ENCODE peak calls at places on chromosome 21, in seven cellular contexts. E, J, K, Q, G, L and O are unnamed samples.

GRCh38 chr21:46066843-46067331 is 31.0 kb upstream of the COL6A2 start:
- DNase-seq in E (no peak), J (no peak), K (no peak), Q (peak), G (peak), L (no peak), O (no peak)

GRCh38 chr21:32916522-32917099 is 109.1 kb upstream of the OLIG2 start:
- DNase-seq in E (no peak), J (no peak), K (no peak), Q (no peak), G (no peak), L (no peak), O (peak)

GRCh38 chr21:43195131-43196021 is 26.6 kb downstream of the CRYAA start:
- DNase-seq in E (no peak), J (no peak), K (peak), Q (no peak), G (peak), L (no peak), O (no peak)

GRCh38 chr21:15848632-15849031 is 118.8 kb downstream of the USP25 start:
- DNase-seq in E (peak), J (peak), K (no peak), Q (peak), G (no peak), L (no peak), O (no peak)

GRCh38 chr21:39454949-39455668 is 3.3 kb downstream of the SH3BGR start:
- DNase-seq in E (no peak), J (no peak), K (no peak), Q (no peak), G (no peak), L (no peak), O (no peak)

GRCh38 chr21:17003221-17003620 is 509.6 kb upstream of the CXADR start:
- DNase-seq in E (no peak), J (no peak), K (no peak), Q (peak), G (no peak), L (no peak), O (no peak)

GRCh38 chr21:15966216-15966615 is 236.4 kb downstream of the USP25 start:
- DNase-seq in E (no peak), J (no peak), K (no peak), Q (no peak), G (no peak), L (no peak), O (no peak)

GRCh38 chr21:17925000-17925610 is 105.9 kb upstream of the C21orf91 start:
- DNase-seq in E (peak), J (peak), K (peak), Q (peak), G (peak), L (no peak), O (peak)

GRCh38 chr21:38267991-38268858 is 11.4 kb downstream of the KCNJ15 start:
- DNase-seq in E (no peak), J (no peak), K (peak), Q (no peak), G (no peak), L (no peak), O (no peak)

GRCh38 chr21:31310750-31311149 is 33.3 kb downstream of the TIAM1 start:
- DNase-seq in E (no peak), J (peak), K (no peak), Q (no peak), G (no peak), L (no peak), O (no peak)

GRCh38 chr21:25568230-25568629 is 39.1 kb downstream of the MRPL39 start:
- DNase-seq in E (no peak), J (no peak), K (no peak), Q (peak), G (no peak), L (no peak), O (no peak)

GRCh38 chr21:38688068-38688467 is 117.7 kb upstream of the ETS2 start:
- DNase-seq in E (no peak), J (no peak), K (no peak), Q (no peak), G (no peak), L (no peak), O (no peak)

GRCh38 chr21:15826147-15826780 is 96.5 kb downstream of the USP25 start:
- DNase-seq in E (peak), J (peak), K (no peak), Q (peak), G (peak), L (no peak), O (peak)

GRCh38 chr21:38486221-38486620 is 12.1 kb downstream of the ERG start:
- DNase-seq in E (no peak), J (no peak), K (no peak), Q (peak), G (no peak), L (no peak), O (no peak)

GRCh38 chr21:39904457-39904856 is 37.2 kb downstream of the PCP4 start:
- DNase-seq in E (no peak), J (no peak), K (no peak), Q (no peak), G (no peak), L (no peak), O (no peak)

GRCh38 chr21:33020558-33021100 is 5.1 kb upstream of the OLIG2 start:
- DNase-seq in E (no peak), J (no peak), K (peak), Q (no peak), G (no peak), L (no peak), O (no peak)

GRCh38 chr21:39082656-39083376 is 100.4 kb downstream of the PSMG1 start:
- DNase-seq in E (no peak), J (no peak), K (no peak), Q (no peak), G (peak), L (no peak), O (no peak)

GRCh38 chr21:9750341-9751086 is 770.9 kb upstream of the TPTE start:
- DNase-seq in E (no peak), J (no peak), K (no peak), Q (no peak), G (no peak), L (no peak), O (no peak)

GRCh38 chr21:39366563-39366962 is 17.7 kb upstream of the HMGN1 start:
- DNase-seq in E (no peak), J (no peak), K (no peak), Q (no peak), G (no peak), L (no peak), O (no peak)

GRCh38 chr21:31576428-31576827 is 83.1 kb upstream of the SOD1 start:
- DNase-seq in E (no peak), J (no peak), K (no peak), Q (no peak), G (no peak), L (no peak), O (no peak)

GRCh38 chr21:31837613-31838390 is 35.0 kb upstream of the HUNK start:
- DNase-seq in E (no peak), J (no peak), K (no peak), Q (no peak), G (no peak), L (no peak), O (no peak)

GRCh38 chr21:16071082-16071481 is 341.3 kb downstream of the USP25 start:
- DNase-seq in E (no peak), J (no peak), K (no peak), Q (peak), G (no peak), L (no peak), O (no peak)

GRCh38 chr21:38600106-38600505 is 101.8 kb upstream of the ERG start:
- DNase-seq in E (no peak), J (no peak), K (no peak), Q (no peak), G (no peak), L (no peak), O (no peak)

GRCh38 chr21:46350571-46350970 is 26.6 kb downstream of the PCNT start:
- DNase-seq in E (no peak), J (no peak), K (no peak), Q (no peak), G (no peak), L (no peak), O (no peak)

GRCh38 chr21:16426936-16427335 is 697.2 kb downstream of the USP25 start:
- DNase-seq in E (no peak), J (no peak), K (no peak), Q (peak), G (no peak), L (no peak), O (no peak)

DNA sequence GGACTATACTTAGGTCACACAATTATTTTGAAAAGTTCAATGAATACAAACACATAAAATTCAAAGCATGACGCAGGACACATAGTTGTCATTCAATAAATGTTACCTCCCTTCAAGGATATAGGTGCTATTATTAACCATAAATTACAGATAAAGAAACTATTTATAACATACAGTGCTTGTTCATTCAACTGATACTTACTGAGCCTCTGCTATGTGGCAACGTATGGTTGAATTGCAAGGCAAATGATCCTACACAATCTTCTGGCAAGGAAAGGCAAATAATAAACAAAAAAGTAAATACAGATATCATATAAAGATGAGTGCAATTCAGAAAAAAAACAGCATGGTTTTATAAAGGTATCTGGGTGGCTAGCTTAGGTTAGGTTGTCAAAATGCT is 614.7 kb downstream of the LTN1 start:
- DNase-seq in E (no peak), J (no peak), K (no peak), Q (no peak), G (no peak), L (no peak), O (no peak)
- TF ChIP-seq CTCF in E (no peak), J (no peak), K (no peak), Q (no peak), G (no peak), L (no peak), O (no peak)

DNA sequence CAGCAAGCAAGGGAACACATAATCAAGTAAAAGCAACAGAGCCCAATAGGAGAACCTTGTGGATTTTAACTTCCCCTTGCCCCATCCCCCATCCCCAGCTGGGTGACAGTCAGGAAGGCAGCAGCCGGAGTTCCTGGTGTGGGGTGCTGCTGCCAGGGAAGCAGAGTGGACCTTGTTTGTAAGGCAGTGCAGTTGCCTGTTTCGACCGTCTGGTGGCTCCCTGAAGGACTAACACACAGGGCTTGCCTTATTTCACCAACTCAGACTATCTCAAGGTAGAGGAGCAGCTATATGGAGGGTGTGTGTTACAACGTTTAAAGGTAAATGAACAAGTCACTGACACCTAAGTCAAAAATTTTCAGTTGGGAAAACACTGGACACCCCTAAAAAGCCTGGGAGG is 6.6 kb downstream of the KRTAP10-8 start:
- DNase-seq in E (no peak), J (no peak), K (no peak), Q (no peak), G (peak), L (no peak), O (no peak)
- TF ChIP-seq CTCF in E (no peak), J (no peak), K (peak), Q (peak), G (peak), L (peak), O (no peak)

DNA sequence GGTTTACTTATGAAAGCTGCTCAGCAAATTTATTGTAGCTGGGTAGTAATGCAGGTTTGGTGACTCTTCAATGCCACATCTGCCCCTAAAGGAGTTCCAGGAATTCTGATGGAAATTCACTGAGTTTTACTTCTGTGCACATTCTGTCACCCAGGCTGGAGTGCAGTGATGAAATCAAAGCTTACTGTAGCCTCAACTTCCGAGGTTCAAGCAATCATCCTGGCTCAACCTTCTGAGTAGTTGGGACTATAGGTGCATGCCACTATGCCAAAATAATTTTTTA is 150.6 kb upstream of the RUNX1 start:
- DNase-seq in E (no peak), J (peak), K (no peak), Q (no peak), G (no peak), L (no peak), O (no peak)
- TF ChIP-seq CTCF in E (no peak), J (no peak), K (no peak), Q (no peak), G (no peak), L (no peak), O (no peak)

DNA sequence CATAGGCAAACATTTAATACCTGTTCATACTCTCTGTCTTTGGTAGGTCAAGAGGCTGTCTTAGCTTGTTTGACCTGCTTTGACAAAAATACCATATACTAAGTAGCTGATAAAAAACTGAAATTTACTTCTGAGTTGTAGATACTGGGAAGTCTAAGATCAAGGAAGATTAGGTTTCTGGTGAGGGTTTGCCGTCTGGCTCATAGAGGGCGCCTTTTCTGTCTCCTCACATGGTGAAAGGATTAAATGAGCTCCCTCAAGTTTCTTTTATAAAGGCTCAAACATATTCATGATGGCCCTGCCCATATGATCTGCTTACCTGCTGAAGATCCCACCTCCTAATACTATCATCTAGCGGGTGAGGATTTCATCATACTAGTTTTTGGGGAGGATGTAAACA is 1076.1 kb upstream of the NCAM2 start:
- DNase-seq in E (no peak), J (no peak), K (no peak), Q (no peak), G (peak), L (no peak), O (no peak)
- TF ChIP-seq CTCF in E (no peak), J (no peak), K (no peak), Q (no peak), G (peak), L (peak), O (no peak)

DNA sequence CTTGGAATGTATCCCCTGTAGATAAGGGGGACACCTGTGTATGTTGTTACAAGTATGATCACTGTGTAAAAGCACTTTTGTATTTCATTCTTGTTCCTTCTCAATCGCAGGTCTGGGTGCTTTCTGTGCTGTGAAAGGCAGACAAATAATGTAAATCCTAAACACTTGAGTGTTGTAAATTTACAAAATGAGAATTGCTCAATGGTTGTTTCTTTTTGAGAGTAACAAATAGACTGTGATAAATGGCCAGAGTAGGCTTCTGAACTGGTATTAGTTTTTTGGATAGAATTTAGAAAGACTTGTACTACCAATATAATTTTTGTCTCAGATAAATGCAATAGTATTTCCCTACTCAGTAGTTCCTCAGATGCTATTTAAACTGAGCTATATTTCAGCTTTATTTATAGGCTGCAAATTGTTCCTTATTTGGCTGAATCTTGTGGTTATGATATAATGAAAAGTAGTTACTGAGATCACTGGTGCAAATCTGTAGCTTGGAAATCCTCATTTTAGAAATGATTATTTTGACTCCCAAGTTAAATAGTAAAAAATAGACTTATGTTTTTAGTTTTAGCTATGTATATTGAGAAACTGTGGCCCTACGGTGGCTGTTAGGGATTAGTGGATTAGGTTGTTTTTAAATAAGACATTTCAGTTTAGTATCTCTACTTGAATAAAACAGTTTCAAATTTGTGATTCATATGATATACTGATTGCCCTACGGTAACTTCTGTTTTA is 9.2 kb downstream of the BACH1 start:
- DNase-seq in E (no peak), J (no peak), K (no peak), Q (no peak), G (no peak), L (no peak), O (no peak)
- TF ChIP-seq CTCF in E (no peak), J (no peak), K (no peak), Q (no peak), G (no peak), L (no peak), O (no peak)

GRCh38 chr21:36926989-36927695 is 39.3 kb downstream of the HLCS start:
- DNase-seq in E (no peak), J (no peak), K (no peak), Q (no peak), G (no peak), L (no peak), O (no peak)

GRCh38 chr21:36927718-36928117 is 38.8 kb downstream of the HLCS start:
- DNase-seq in E (peak), J (peak), K (peak), Q (peak), G (peak), L (peak), O (peak)

GRCh38 chr21:36932417-36932816 is 34.1 kb downstream of the HLCS start:
- DNase-seq in E (no peak), J (no peak), K (no peak), Q (no peak), G (no peak), L (no peak), O (no peak)

GRCh38 chr21:36928960-36929359 is 37.5 kb downstream of the HLCS start:
- DNase-seq in E (no peak), J (no peak), K (peak), Q (no peak), G (no peak), L (no peak), O (no peak)

GRCh38 chr21:36929622-36930021 is 36.8 kb downstream of the HLCS start:
- DNase-seq in E (no peak), J (no peak), K (peak), Q (no peak), G (no peak), L (no peak), O (no peak)
- TF ChIP-seq CTCF in E (peak), J (no peak), K (peak), Q (peak), G (peak), L (peak), O (no peak)

GRCh38 chr21:26732442-26733221 is 112.6 kb downstream of the ADAMTS1 start:
- DNase-seq in E (no peak), J (no peak), K (no peak), Q (peak), G (peak), L (peak), O (peak)
- TF ChIP-seq CTCF in E (no peak), J (peak), K (peak), Q (peak), G (peak), L (peak), O (peak)

DNA sequence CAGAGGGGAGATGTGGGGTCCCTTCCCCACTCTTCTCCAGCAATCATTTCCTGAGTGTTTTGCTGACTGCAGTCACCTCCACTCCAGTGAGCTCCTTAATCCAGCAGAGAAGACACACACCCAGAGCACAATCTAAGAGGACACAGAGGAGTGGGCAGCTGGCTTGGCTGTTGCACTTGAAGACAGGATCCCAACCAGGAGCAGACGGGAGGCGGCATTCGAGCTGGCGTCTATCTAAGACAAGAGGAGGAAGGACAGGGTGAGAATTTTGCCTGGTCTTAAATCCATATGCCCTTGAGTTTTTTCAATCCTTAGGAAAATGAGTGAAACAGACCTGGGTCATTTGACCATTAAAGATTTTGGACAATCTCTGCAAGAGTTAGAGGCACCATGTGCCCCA is 56.1 kb upstream of the SIM2 start:
- DNase-seq in E (no peak), J (no peak), K (no peak), Q (no peak), G (no peak), L (no peak), O (no peak)
- TF ChIP-seq CTCF in E (no peak), J (no peak), K (no peak), Q (no peak), G (no peak), L (no peak), O (no peak)

DNA sequence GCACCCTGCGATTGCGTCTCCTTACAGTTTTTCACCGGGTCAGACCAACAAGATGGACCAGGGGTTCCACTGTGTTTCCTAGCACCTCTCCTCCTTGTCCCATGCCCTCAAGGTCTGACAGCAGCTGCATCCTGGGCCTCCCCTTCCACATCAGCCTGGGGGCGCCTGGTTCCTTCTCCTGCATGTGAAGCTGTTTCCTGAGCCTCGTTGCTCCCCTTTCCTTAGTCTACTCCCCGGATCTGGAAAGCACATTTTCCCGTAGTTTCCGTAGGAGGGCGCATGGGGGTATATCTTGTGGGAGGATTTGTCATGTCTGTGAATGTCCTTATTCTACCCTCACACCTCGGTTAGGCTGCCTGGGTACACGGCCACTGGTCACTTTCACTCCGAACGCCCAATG is 6.1 kb downstream of the PRDM15 start:
- DNase-seq in E (no peak), J (no peak), K (no peak), Q (no peak), G (no peak), L (no peak), O (no peak)
- TF ChIP-seq CTCF in E (no peak), J (no peak), K (no peak), Q (no peak), G (no peak), L (peak), O (no peak)